ENCODE peak calls at places on chromosomes 1 and 21, in five cellular contexts. M is A549, A is K562, J is HCT116, I is H1. V is an unnamed sample. For H3K4me1, the result is how much of the 10 kb centered on the place peaks cover.

GRCh38 chr1:208654241-208654640 is 410.1 kb upstream of the PLXNA2 start:
- DNase-seq in A (peak), I (no peak), M (peak), J (peak), V (no peak)

GRCh38 chr1:191757003-191757402 is 401.3 kb upstream of the RGS18 start:
- DNase-seq in J (no peak), I (no peak), M (no peak), A (no peak), V (peak)

GRCh38 chr1:228271701-228272251 is 63.9 kb downstream of the OBSCN start:
- DNase-seq in M (no peak), J (no peak), I (no peak), A (no peak), V (no peak)

GRCh38 chr1:241591317-241591716 is 48.9 kb downstream of the CHML start:
- DNase-seq in M (peak), I (no peak), J (no peak), A (no peak), V (peak)

GRCh38 chr1:97573560-97573959 is 347.3 kb downstream of the DPYD start:
- DNase-seq in A (no peak), I (no peak), J (no peak), M (no peak), V (peak)

GRCh38 chr1:185825556-185825955 is 91.4 kb downstream of the HMCN1 start:
- DNase-seq in J (no peak), A (no peak), M (no peak), I (no peak), V (no peak)

GRCh38 chr1:40772146-40772770 is 11.3 kb upstream of the KCNQ4 start:
- DNase-seq in A (no peak), J (no peak), I (no peak), M (no peak), V (no peak)

GRCh38 chr1:55399385-55399784 is 184.2 kb upstream of the USP24 start:
- DNase-seq in I (no peak), J (no peak), A (no peak), M (no peak), V (no peak)

GRCh38 chr1:156214024-156214748 is 1.4 kb downstream of the PMF1 start:
- DNase-seq in J (peak), A (peak), M (peak), I (no peak), V (peak)

GRCh38 chr21:34580181-34580700 is 34.7 kb downstream of the RCAN1 start:
- DNase-seq in J (no peak), A (no peak), M (no peak), I (no peak), V (no peak)

GRCh38 chr1:91689586-91690481 is 189.2 kb downstream of the CDC7 start:
- DNase-seq in M (no peak), J (no peak), A (no peak), I (no peak), V (no peak)

GRCh38 chr21:37787456-37787855 is 128.8 kb downstream of the KCNJ6 start:
- DNase-seq in M (peak), J (no peak), A (no peak), I (no peak), V (peak)

GRCh38 chr1:15257309-15257708 is 10.3 kb downstream of the FHAD1 start:
- DNase-seq in A (no peak), I (peak), J (no peak), M (no peak), V (no peak)

GRCh38 chr21:25456672-25457071 is 150.6 kb downstream of the MRPL39 start:
- DNase-seq in J (no peak), I (no peak), A (no peak), M (no peak), V (peak)

GRCh38 chr1:230270185-230270939 is 155.8 kb downstream of the PGBD5 start:
- DNase-seq in I (no peak), J (no peak), A (no peak), M (no peak), V (peak)

GRCh38 chr1:232403017-232403714 is 226.8 kb downstream of the SIPA1L2 start:
- DNase-seq in A (no peak), J (no peak), M (no peak), I (no peak), V (no peak)

GRCh38 chr1:213464786-213465460 is 413.9 kb downstream of the RPS6KC1 start:
- DNase-seq in M (no peak), A (no peak), I (no peak), J (no peak), V (no peak)

GRCh38 chr1:174964261-174964984 is 35.3 kb upstream of the CACYBP start:
- DNase-seq in M (peak), J (no peak), A (peak), I (no peak), V (no peak)

GRCh38 chr1:183711691-183712401 is 58.7 kb upstream of the APOBEC4 start:
- DNase-seq in M (no peak), J (no peak), A (no peak), I (no peak), V (peak)
- TF ChIP-seq CTCF in M (no peak), J (no peak), A (no peak), I (no peak), V (no peak)

DNA sequence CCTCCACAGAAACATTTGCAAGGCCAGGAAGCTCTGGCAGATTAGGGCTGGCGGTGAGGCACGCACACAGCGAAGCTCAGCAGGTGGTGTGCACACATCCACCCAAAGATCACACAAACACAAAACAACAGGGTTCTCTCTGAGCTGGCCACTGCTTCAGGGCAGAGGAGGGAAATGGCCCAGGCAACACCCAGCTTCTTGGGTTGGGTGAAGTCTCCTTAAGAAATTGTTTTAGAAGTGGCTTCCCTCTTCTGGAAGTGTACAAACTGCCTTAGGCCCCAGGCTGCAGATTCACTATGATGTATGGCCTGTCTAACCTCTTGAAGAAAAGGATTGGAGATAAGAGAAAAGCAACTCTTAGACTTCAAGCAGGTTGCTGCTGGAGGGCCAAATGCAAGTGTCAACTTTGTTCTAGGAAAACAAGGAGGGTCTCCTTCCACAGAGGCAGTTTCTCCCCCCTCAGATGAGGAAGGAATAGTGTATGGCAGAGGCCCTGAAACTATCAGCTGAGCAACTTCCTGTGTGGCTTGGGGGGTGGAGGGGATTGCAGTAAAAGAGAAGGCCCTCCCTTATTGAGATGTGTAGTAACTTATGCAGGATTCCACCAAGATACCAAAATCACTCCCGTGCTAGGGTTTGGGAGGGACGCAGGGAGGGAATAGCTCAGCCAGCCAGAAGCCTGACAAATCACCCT is 2.1 kb downstream of the RCSD1 start:
- DNase-seq in J (no peak), A (no peak), M (no peak), I (no peak), V (no peak)
- H3K4me1 ChIP-seq in J (under half), A (half or more), M (under half), I (under half), V (under half)

GRCh38 chr1:168720839-168721238 is 8.2 kb downstream of the DPT start:
- DNase-seq in J (no peak), I (no peak), A (no peak), M (no peak), V (no peak)

GRCh38 chr1:168722964-168723363 is 6.0 kb downstream of the DPT start:
- DNase-seq in A (no peak), M (no peak), I (no peak), J (no peak), V (no peak)

GRCh38 chr1:168717906-168718891 is 10.8 kb downstream of the DPT start:
- DNase-seq in J (no peak), M (no peak), I (no peak), A (no peak), V (no peak)

GRCh38 chr1:168714012-168714411 is 15.0 kb downstream of the DPT start:
- DNase-seq in I (no peak), A (no peak), M (no peak), J (no peak), V (no peak)

DNA sequence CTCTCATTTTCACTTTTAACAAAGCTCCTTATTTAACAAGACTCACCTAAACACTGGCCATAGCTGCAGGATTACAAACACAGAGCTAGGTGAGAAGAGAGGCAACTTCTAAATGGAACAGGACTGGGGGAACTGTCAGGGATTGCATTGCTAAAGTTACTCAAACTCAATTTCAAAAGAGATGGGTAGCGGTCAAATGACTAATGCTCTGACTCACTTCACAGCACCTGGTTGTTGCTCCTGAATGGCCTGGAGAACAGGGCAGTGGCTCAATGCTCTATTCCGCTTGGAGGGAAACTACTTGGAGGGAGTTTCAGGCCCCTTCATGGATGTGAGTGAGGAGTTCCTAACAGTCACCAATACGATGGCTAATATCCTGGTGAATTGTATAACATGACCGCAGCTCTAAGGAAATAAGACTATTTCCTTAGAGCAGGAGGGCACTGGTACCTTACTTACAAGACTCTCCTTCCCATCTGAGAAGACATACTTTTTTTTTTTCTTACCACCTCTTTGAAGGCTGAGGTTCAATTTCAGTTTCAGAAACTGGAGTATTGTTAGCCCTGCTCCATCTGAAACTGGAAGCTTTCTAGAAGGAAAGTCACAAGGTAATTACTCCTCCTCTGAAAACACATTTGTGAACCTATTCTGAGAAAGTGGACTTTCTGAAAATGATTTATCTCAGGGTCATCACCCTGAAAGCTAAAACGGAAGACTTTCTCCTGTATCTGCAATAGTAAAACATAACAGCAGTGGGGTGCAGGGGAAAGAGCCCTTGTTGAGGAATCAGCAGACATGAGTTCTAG is 9.5 kb downstream of the DPT start:
- DNase-seq in M (peak), A (no peak), I (no peak), J (peak), V (no peak)
- TF ChIP-seq CEBPB in M (peak), A (no peak), I (no peak), J (peak), V (no peak)

GRCh38 chr21:35792569-35792968 is 267.8 kb downstream of the SETD4 start:
- DNase-seq in A (no peak), I (no peak), M (no peak), J (no peak), V (no peak)
- TF ChIP-seq CTCF in A (no peak), I (no peak), M (no peak), J (no peak), V (no peak)

GRCh38 chr1:234838182-234838581 is 228.2 kb upstream of the IRF2BP2 start:
- DNase-seq in M (no peak), A (no peak), J (no peak), I (no peak), V (no peak)

GRCh38 chr1:234835239-234835638 is 225.3 kb upstream of the IRF2BP2 start:
- DNase-seq in A (no peak), M (no peak), J (no peak), I (no peak), V (no peak)

GRCh38 chr1:234837713-234838112 is 227.7 kb upstream of the IRF2BP2 start:
- DNase-seq in J (no peak), A (no peak), I (no peak), M (no peak), V (no peak)

GRCh38 chr1:234836786-234837185 is 226.8 kb upstream of the IRF2BP2 start:
- DNase-seq in M (no peak), I (no peak), A (no peak), J (no peak), V (no peak)

DNA sequence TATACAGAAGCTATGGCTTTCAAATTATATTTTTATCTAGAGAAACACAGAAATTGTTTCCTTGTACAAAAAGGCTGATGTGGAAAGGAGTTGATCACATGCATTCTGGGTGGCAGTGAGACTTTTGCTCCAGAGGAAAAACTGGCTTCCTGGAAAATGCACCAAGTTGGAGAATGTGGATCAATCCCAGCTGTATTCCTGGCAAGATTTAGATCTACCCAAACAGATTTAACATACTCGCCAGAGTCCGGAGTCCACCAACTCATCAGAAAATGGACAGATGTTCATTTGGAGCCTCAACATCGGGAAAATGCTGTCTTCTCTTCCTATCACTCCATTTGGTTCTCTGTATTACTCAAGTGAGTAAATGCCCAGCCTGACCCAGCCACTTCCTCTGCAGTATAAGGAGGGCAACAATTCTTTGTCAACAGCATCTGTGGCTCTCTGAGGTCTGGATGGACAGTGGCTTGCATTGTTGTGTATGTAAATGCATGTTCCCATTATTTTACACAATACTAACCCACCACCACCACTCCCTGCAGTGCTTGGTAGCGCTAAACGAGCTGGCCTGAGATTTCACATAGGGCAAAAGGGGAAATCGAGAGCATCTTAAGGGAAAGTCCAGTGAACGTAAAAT is 226.2 kb upstream of the IRF2BP2 start:
- DNase-seq in M (no peak), A (no peak), I (no peak), J (no peak), V (no peak)
- H3K4me1 ChIP-seq in M (under half), A (under half), I (under half), J (under half), V (under half)

GRCh38 chr1:113975211-113975895 is 3.9 kb upstream of the OLFML3 start:
- DNase-seq in I (no peak), A (no peak), M (no peak), J (no peak), V (peak)
- TF ChIP-seq CEBPB in I (no peak), A (no peak), M (no peak), J (no peak), V (no peak)

DNA sequence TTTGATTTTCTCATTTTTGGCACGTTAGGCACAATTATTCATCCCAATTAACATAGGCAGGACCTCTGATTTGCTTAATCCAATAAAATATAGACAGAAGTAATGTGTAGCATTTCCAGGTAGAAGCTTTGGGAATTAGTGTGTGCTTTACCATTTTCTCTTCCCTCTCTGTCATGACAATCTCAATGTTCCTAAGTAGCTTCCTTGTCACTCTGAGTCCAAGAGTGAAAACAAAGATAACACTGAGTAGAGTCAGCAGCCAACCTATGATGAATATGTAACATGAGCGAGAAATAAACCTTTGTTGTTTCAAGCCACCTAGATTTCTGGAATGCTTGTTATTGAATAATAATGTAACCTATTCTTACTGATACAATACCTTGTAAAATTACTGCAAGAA is 283.8 kb downstream of the OMA1 start:
- DNase-seq in I (no peak), A (no peak), M (no peak), J (no peak), V (no peak)
- TF ChIP-seq CTCF in I (no peak), A (no peak), M (no peak), J (no peak), V (no peak)

V was measured in IMR-90.